ENCODE peak calls at places on chromosomes 11 and 22, in four cellular contexts. D is RPMI8226, W is HT1080, Z is hepatocyte. U is an unnamed sample.

GRCh38 chr11:30454108-30454507 is 131.2 kb downstream of the ARL14EP start:
- DNase-seq in D (no peak), W (no peak), Z (no peak), U (no peak)

GRCh38 chr11:112635338-112635737 is 325.9 kb upstream of the NCAM1 start:
- DNase-seq in D (no peak), W (no peak), Z (no peak), U (no peak)

GRCh38 chr11:36890280-36890679 is 292.2 kb upstream of the RAG2 start:
- DNase-seq in D (no peak), W (no peak), Z (no peak), U (no peak)

GRCh38 chr22:44024288-44024908 is at the start of gene PARVB:
- DNase-seq in D (peak), W (peak), Z (peak), U (peak)

GRCh38 chr22:44247346-44247745 is 65.4 kb downstream of the SHISAL1 start:
- DNase-seq in D (no peak), W (no peak), Z (no peak), U (no peak)

GRCh38 chr11:1341928-1342524 is 32.6 kb upstream of the TOLLIP start:
- DNase-seq in D (no peak), W (no peak), Z (no peak), U (peak)

GRCh38 chr11:120336641-120337132 is 474 bp downstream of the ARHGEF12 start:
- DNase-seq in D (no peak), W (peak), Z (peak), U (peak)

GRCh38 chr11:102760355-102761035 is 19.9 kb downstream of the MMP10 start:
- DNase-seq in D (no peak), W (peak), Z (peak), U (peak)

GRCh38 chr11:2156416-2157182 is 4.4 kb downstream of the INS start:
- DNase-seq in D (peak), W (peak), Z (peak), U (peak)

GRCh38 chr22:39349967-39350802 is at the start of gene SYNGR1:
- DNase-seq in D (no peak), W (no peak), Z (peak), U (no peak)

GRCh38 chr22:21026783-21027692 is 5.3 kb downstream of the SLC7A4 start:
- DNase-seq in D (no peak), W (no peak), Z (no peak), U (no peak)

GRCh38 chr22:48923165-48923875 is 904.4 kb downstream of the BRD1 start:
- DNase-seq in D (no peak), W (no peak), Z (no peak), U (no peak)

GRCh38 chr11:5151713-5152153 is 2.8 kb downstream of the OR52A1 start:
- DNase-seq in D (no peak), W (no peak), Z (no peak), U (no peak)

GRCh38 chr22:32555546-32555945 is 80.9 kb downstream of the FBXO7 start:
- DNase-seq in D (no peak), W (no peak), Z (no peak), U (no peak)

GRCh38 chr11:62104816-62105610 is 18.8 kb upstream of the INCENP start:
- DNase-seq in D (no peak), W (no peak), Z (no peak), U (peak)

GRCh38 chr11:38543311-38543710 is 1945.3 kb upstream of the RAG2 start:
- DNase-seq in D (no peak), W (peak), Z (no peak), U (peak)

GRCh38 chr11:66688561-66689534 is 11.2 kb upstream of the RBM4B start:
- DNase-seq in D (no peak), W (no peak), Z (no peak), U (no peak)

GRCh38 chr11:33444835-33445594 is 187.8 kb downstream of the HIPK3 start:
- DNase-seq in D (no peak), W (peak), Z (no peak), U (no peak)

GRCh38 chr11:61267437-61267841 is 26.5 kb downstream of the PGA5 start:
- DNase-seq in D (no peak), W (no peak), Z (peak), U (no peak)

GRCh38 chr11:12865871-12866595 is 143.1 kb upstream of the RASSF10 start:
- DNase-seq in D (no peak), W (no peak), Z (no peak), U (no peak)

U was measured in kidney tubule cell.